ENCODE peak calls at places on chromosomes 13 and 19, in five cellular contexts. One of them, this sample, is unnamed.

GRCh38 chr19:16325161-16325527 is 518 bp downstream of the KLF2 start:
- DNase-seq in stomach: no peak
- DNase-seq in transverse colon: peak
- DNase-seq in lower leg skin: no peak
- DNase-seq in body of pancreas: peak
- DNase-seq in this sample: no peak

GRCh38 chr19:45995715-45996385 is 583 bp downstream of the CCDC61 start:
- DNase-seq in transverse colon: no peak
- DNase-seq in body of pancreas: no peak
- DNase-seq in stomach: no peak
- DNase-seq in lower leg skin: no peak
- DNase-seq in this sample: no peak

GRCh38 chr19:29813665-29814064 is 1.9 kb downstream of the CCNE1 start:
- DNase-seq in transverse colon: no peak
- DNase-seq in body of pancreas: no peak
- DNase-seq in lower leg skin: no peak
- DNase-seq in stomach: no peak
- DNase-seq in this sample: no peak

GRCh38 chr13:25679936-25680335 is 308.2 kb downstream of the ATP8A2 start:
- DNase-seq in lower leg skin: no peak
- DNase-seq in body of pancreas: no peak
- DNase-seq in stomach: no peak
- DNase-seq in transverse colon: no peak
- DNase-seq in this sample: no peak

GRCh38 chr19:13902993-13903555 is 2.8 kb downstream of the BRME1 start:
- DNase-seq in lower leg skin: no peak
- DNase-seq in stomach: no peak
- DNase-seq in transverse colon: no peak
- DNase-seq in body of pancreas: no peak
- DNase-seq in this sample: peak

GRCh38 chr13:20528451-20528850 is 2.8 kb upstream of the CRYL1 start:
- DNase-seq in transverse colon: no peak
- DNase-seq in body of pancreas: no peak
- DNase-seq in lower leg skin: no peak
- DNase-seq in stomach: no peak
- DNase-seq in this sample: no peak

GRCh38 chr13:50907781-50908180 is 1.8 kb upstream of the RNASEH2B start:
- DNase-seq in stomach: no peak
- DNase-seq in body of pancreas: no peak
- DNase-seq in lower leg skin: no peak
- DNase-seq in transverse colon: no peak
- DNase-seq in this sample: no peak

GRCh38 chr13:41682001-41682400 is 224.7 kb downstream of the RGCC start:
- DNase-seq in transverse colon: no peak
- DNase-seq in lower leg skin: no peak
- DNase-seq in body of pancreas: no peak
- DNase-seq in stomach: no peak
- DNase-seq in this sample: no peak

GRCh38 chr19:13827656-13828055 is 32.4 kb downstream of the ZSWIM4 start:
- DNase-seq in lower leg skin: no peak
- DNase-seq in stomach: no peak
- DNase-seq in body of pancreas: no peak
- DNase-seq in transverse colon: no peak
- DNase-seq in this sample: no peak

GRCh38 chr19:5592531-5592930 is 24.8 kb upstream of the TINCR start:
- DNase-seq in lower leg skin: no peak
- DNase-seq in transverse colon: no peak
- DNase-seq in body of pancreas: no peak
- DNase-seq in stomach: no peak
- DNase-seq in this sample: no peak
- TF ChIP-seq CTCF in lower leg skin: no peak
- TF ChIP-seq CTCF in transverse colon: no peak
- TF ChIP-seq CTCF in body of pancreas: no peak
- TF ChIP-seq CTCF in stomach: no peak
- TF ChIP-seq CTCF in this sample: no peak

GRCh38 chr13:87302034-87302433 is 369.1 kb upstream of the SLITRK5 start:
- DNase-seq in stomach: no peak
- DNase-seq in body of pancreas: no peak
- DNase-seq in transverse colon: no peak
- DNase-seq in lower leg skin: no peak
- DNase-seq in this sample: no peak
- TF ChIP-seq POLR2A in stomach: no peak
- TF ChIP-seq POLR2A in body of pancreas: no peak
- TF ChIP-seq POLR2A in transverse colon: no peak
- TF ChIP-seq POLR2A in lower leg skin: no peak
- TF ChIP-seq POLR2A in this sample: no peak

GRCh38 chr13:30115257-30115600 is 192.1 kb downstream of the KATNAL1 start:
- DNase-seq in lower leg skin: no peak
- DNase-seq in transverse colon: no peak
- DNase-seq in stomach: no peak
- DNase-seq in body of pancreas: no peak
- DNase-seq in this sample: no peak
- H3K4me3 ChIP-seq in lower leg skin: no peak
- H3K4me3 ChIP-seq in transverse colon: no peak
- H3K4me3 ChIP-seq in stomach: peak
- H3K4me3 ChIP-seq in body of pancreas: no peak
- H3K4me3 ChIP-seq in this sample: peak

GRCh38 chr13:106521101-106521799 is 14.2 kb downstream of the EFNB2 start:
- DNase-seq in body of pancreas: no peak
- DNase-seq in stomach: no peak
- DNase-seq in lower leg skin: no peak
- DNase-seq in transverse colon: no peak
- DNase-seq in this sample: no peak

GRCh38 chr13:106518535-106518934 is 16.9 kb downstream of the EFNB2 start:
- DNase-seq in lower leg skin: no peak
- DNase-seq in body of pancreas: no peak
- DNase-seq in transverse colon: no peak
- DNase-seq in stomach: no peak
- DNase-seq in this sample: no peak

GRCh38 chr13:106522898-106523525 is 12.4 kb downstream of the EFNB2 start:
- DNase-seq in transverse colon: peak
- DNase-seq in stomach: no peak
- DNase-seq in lower leg skin: no peak
- DNase-seq in body of pancreas: no peak
- DNase-seq in this sample: no peak

GRCh38 chr13:106522112-106522511 is 13.3 kb downstream of the EFNB2 start:
- DNase-seq in lower leg skin: no peak
- DNase-seq in body of pancreas: no peak
- DNase-seq in stomach: no peak
- DNase-seq in transverse colon: no peak
- DNase-seq in this sample: no peak

GRCh38 chr13:106520205-106521004 is 15.1 kb downstream of the EFNB2 start:
- DNase-seq in stomach: no peak
- DNase-seq in body of pancreas: no peak
- DNase-seq in transverse colon: no peak
- DNase-seq in lower leg skin: no peak
- DNase-seq in this sample: peak
- TF ChIP-seq CTCF in stomach: no peak
- TF ChIP-seq CTCF in body of pancreas: peak
- TF ChIP-seq CTCF in transverse colon: peak
- TF ChIP-seq CTCF in lower leg skin: no peak
- TF ChIP-seq CTCF in this sample: peak

GRCh38 chr19:1266116-1266817 is 2.9 kb upstream of the CIRBP start:
- DNase-seq in lower leg skin: no peak
- DNase-seq in body of pancreas: peak
- DNase-seq in stomach: peak
- DNase-seq in transverse colon: peak
- DNase-seq in this sample: peak
- TF ChIP-seq POLR2A in lower leg skin: no peak
- TF ChIP-seq POLR2A in body of pancreas: peak
- TF ChIP-seq POLR2A in stomach: no peak
- TF ChIP-seq POLR2A in transverse colon: peak
- TF ChIP-seq POLR2A in this sample: no peak

GRCh38 chr19:42168206-42168605 is 36.0 kb upstream of the POU2F2 start:
- DNase-seq in lower leg skin: no peak
- DNase-seq in body of pancreas: no peak
- DNase-seq in transverse colon: no peak
- DNase-seq in stomach: no peak
- DNase-seq in this sample: no peak

GRCh38 chr19:42170052-42170451 is 37.8 kb upstream of the POU2F2 start:
- DNase-seq in lower leg skin: no peak
- DNase-seq in body of pancreas: no peak
- DNase-seq in stomach: no peak
- DNase-seq in transverse colon: no peak
- DNase-seq in this sample: no peak

GRCh38 chr19:42172261-42172660 is 40.0 kb upstream of the POU2F2 start:
- DNase-seq in stomach: no peak
- DNase-seq in transverse colon: no peak
- DNase-seq in body of pancreas: no peak
- DNase-seq in lower leg skin: no peak
- DNase-seq in this sample: no peak

GRCh38 chr19:42169486-42169885 is 37.2 kb upstream of the POU2F2 start:
- DNase-seq in body of pancreas: no peak
- DNase-seq in transverse colon: no peak
- DNase-seq in lower leg skin: no peak
- DNase-seq in stomach: no peak
- DNase-seq in this sample: no peak

GRCh38 chr19:42170715-42171114 is 38.5 kb upstream of the POU2F2 start:
- DNase-seq in transverse colon: no peak
- DNase-seq in body of pancreas: no peak
- DNase-seq in stomach: no peak
- DNase-seq in lower leg skin: no peak
- DNase-seq in this sample: no peak
- H3K4me3 ChIP-seq in transverse colon: no peak
- H3K4me3 ChIP-seq in body of pancreas: no peak
- H3K4me3 ChIP-seq in stomach: no peak
- H3K4me3 ChIP-seq in lower leg skin: no peak
- H3K4me3 ChIP-seq in this sample: no peak

DNA sequence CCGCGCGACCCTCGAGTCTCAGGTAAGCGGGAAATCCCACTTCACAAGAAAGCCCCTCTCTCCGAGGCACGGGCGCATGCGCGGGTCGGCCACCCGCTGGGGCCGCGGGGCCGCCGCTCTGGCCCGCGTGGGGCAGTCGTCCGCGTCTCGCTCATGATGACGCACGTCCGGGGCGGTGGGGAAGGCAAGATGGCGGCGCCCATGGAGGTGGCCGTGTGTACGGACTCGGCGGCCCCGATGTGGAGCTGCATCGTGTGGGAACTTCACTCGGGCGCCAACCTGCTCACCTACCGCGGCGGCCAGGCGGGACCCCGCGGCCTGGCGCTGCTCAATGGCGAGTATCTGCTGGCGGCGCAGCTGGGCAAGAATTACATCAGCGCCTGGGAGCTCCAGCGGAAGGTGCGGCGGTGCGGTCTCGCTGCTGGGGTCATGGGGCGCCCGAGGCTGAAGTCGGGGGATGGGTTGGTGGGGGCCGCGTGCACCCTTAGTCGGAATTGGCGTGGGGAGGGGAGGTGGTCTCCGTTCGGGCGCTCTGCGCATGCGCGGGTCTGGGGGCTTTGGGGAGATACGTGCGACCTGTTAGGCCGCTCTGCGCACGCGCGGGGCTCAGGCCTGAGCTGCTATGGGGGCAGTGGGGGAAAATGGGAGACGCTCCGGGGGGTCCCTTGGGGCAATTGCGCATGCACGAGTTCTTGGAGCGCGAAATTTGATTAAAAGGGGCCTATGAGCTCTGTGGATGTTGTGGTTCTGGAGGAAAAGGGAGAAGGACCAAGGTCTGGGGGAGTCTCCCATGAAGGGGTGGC is at the start of gene WDR18:
- DNase-seq in transverse colon: peak
- DNase-seq in lower leg skin: peak
- DNase-seq in stomach: peak
- DNase-seq in body of pancreas: peak
- DNase-seq in this sample: peak
- TF ChIP-seq CTCF in transverse colon: peak
- TF ChIP-seq CTCF in lower leg skin: no peak
- TF ChIP-seq CTCF in stomach: no peak
- TF ChIP-seq CTCF in body of pancreas: peak
- TF ChIP-seq CTCF in this sample: no peak

DNA sequence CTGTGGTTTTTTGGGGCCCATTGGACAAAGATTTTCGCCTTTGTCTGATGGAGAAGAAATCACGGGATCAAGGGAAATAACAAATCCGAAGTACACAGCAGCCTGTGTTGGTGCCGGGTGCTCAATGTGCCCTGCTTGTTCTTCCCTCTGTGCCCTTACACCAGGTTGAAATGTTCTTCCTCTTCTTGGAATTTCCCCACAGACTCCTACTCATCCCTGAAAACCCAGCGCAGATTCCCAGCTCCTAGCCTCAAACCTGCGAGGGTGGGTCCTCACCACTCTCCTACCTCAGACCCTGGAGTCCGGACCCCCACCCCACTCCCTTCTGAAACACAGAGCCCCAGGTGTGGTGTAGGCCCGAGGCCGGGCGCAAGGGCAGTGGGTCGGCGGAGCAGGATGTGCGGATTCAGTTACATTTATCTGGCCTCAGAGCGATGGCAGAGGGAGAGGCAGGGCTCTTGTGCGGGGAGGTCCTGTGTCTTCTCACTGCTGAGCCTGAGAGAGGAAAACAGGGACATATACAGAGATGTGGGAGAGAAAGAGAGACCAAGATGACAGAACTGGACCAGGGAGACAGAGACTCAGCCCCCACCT is 4.8 kb upstream of the ACP4 start:
- DNase-seq in stomach: no peak
- DNase-seq in transverse colon: no peak
- DNase-seq in lower leg skin: no peak
- DNase-seq in body of pancreas: no peak
- DNase-seq in this sample: no peak
- TF ChIP-seq POLR2A in stomach: no peak
- TF ChIP-seq POLR2A in transverse colon: no peak
- TF ChIP-seq POLR2A in lower leg skin: no peak
- TF ChIP-seq POLR2A in body of pancreas: no peak
- TF ChIP-seq POLR2A in this sample: no peak

This sample was measured in NB4.